ENCODE peak calls at places on chromosomes 1 and 21, in ten cellular contexts. One of them, this sample, is unnamed.

GRCh38 chr1:99996951-99997350 is 27.2 kb downstream of the SLC35A3 start:
- DNase-seq in SK-N-SH: no peak
- DNase-seq in upper lobe of left lung: no peak
- DNase-seq in esophagus muscularis mucosa: no peak
- DNase-seq in stomach: no peak
- DNase-seq in sigmoid colon: no peak
- DNase-seq in A549: no peak
- DNase-seq in K562: no peak
- DNase-seq in tibial nerve: no peak
- DNase-seq in HepG2: no peak
- DNase-seq in this sample: no peak

GRCh38 chr1:77412069-77412793 is 130.4 kb downstream of the AK5 start:
- DNase-seq in HepG2: no peak
- DNase-seq in K562: no peak
- DNase-seq in esophagus muscularis mucosa: no peak
- DNase-seq in upper lobe of left lung: no peak
- DNase-seq in sigmoid colon: no peak
- DNase-seq in stomach: no peak
- DNase-seq in A549: peak
- DNase-seq in SK-N-SH: no peak
- DNase-seq in tibial nerve: no peak
- DNase-seq in this sample: no peak

GRCh38 chr1:66240491-66241484 is 293.2 kb upstream of the SGIP1 start:
- DNase-seq in tibial nerve: no peak
- DNase-seq in HepG2: no peak
- DNase-seq in A549: no peak
- DNase-seq in SK-N-SH: no peak
- DNase-seq in sigmoid colon: no peak
- DNase-seq in K562: no peak
- DNase-seq in esophagus muscularis mucosa: no peak
- DNase-seq in stomach: no peak
- DNase-seq in upper lobe of left lung: no peak
- DNase-seq in this sample: no peak

GRCh38 chr21:42262826-42263225 is 43.9 kb downstream of the ABCG1 start:
- DNase-seq in stomach: peak
- DNase-seq in HepG2: peak
- DNase-seq in K562: no peak
- DNase-seq in esophagus muscularis mucosa: no peak
- DNase-seq in A549: peak
- DNase-seq in tibial nerve: no peak
- DNase-seq in upper lobe of left lung: peak
- DNase-seq in sigmoid colon: peak
- DNase-seq in SK-N-SH: peak
- DNase-seq in this sample: peak

GRCh38 chr1:30471307-30471706 is 252.1 kb downstream of the MATN1 start:
- DNase-seq in tibial nerve: no peak
- DNase-seq in SK-N-SH: no peak
- DNase-seq in sigmoid colon: no peak
- DNase-seq in stomach: no peak
- DNase-seq in upper lobe of left lung: no peak
- DNase-seq in K562: peak
- DNase-seq in A549: no peak
- DNase-seq in esophagus muscularis mucosa: no peak
- DNase-seq in HepG2: no peak
- DNase-seq in this sample: no peak

GRCh38 chr1:41662061-41662655 is 177.7 kb upstream of the EDN2 start:
- DNase-seq in upper lobe of left lung: peak
- DNase-seq in esophagus muscularis mucosa: no peak
- DNase-seq in HepG2: no peak
- DNase-seq in SK-N-SH: peak
- DNase-seq in K562: no peak
- DNase-seq in tibial nerve: no peak
- DNase-seq in stomach: peak
- DNase-seq in sigmoid colon: peak
- DNase-seq in A549: no peak
- DNase-seq in this sample: peak

GRCh38 chr1:232127190-232127589 is 500.6 kb downstream of the DISC1 start:
- DNase-seq in A549: peak
- DNase-seq in upper lobe of left lung: no peak
- DNase-seq in tibial nerve: no peak
- DNase-seq in SK-N-SH: no peak
- DNase-seq in stomach: no peak
- DNase-seq in esophagus muscularis mucosa: no peak
- DNase-seq in HepG2: no peak
- DNase-seq in K562: no peak
- DNase-seq in sigmoid colon: no peak
- DNase-seq in this sample: no peak

GRCh38 chr1:198245379-198245778 is 88.6 kb downstream of the NEK7 start:
- DNase-seq in SK-N-SH: no peak
- DNase-seq in HepG2: no peak
- DNase-seq in upper lobe of left lung: no peak
- DNase-seq in tibial nerve: no peak
- DNase-seq in A549: no peak
- DNase-seq in stomach: no peak
- DNase-seq in K562: no peak
- DNase-seq in sigmoid colon: no peak
- DNase-seq in esophagus muscularis mucosa: no peak
- DNase-seq in this sample: no peak

GRCh38 chr1:10862743-10863335 is 66.4 kb upstream of the CASZ1 start:
- DNase-seq in K562: no peak
- DNase-seq in esophagus muscularis mucosa: no peak
- DNase-seq in A549: no peak
- DNase-seq in stomach: no peak
- DNase-seq in sigmoid colon: no peak
- DNase-seq in upper lobe of left lung: no peak
- DNase-seq in tibial nerve: no peak
- DNase-seq in SK-N-SH: no peak
- DNase-seq in HepG2: no peak
- DNase-seq in this sample: no peak

GRCh38 chr1:17948594-17948993 is 159.0 kb upstream of the IGSF21 start:
- DNase-seq in stomach: no peak
- DNase-seq in A549: no peak
- DNase-seq in esophagus muscularis mucosa: no peak
- DNase-seq in K562: no peak
- DNase-seq in HepG2: no peak
- DNase-seq in SK-N-SH: no peak
- DNase-seq in tibial nerve: no peak
- DNase-seq in sigmoid colon: no peak
- DNase-seq in upper lobe of left lung: no peak
- DNase-seq in this sample: no peak

GRCh38 chr1:222286039-222286438 is 261.9 kb downstream of the HHIPL2 start:
- DNase-seq in SK-N-SH: no peak
- DNase-seq in sigmoid colon: no peak
- DNase-seq in HepG2: no peak
- DNase-seq in esophagus muscularis mucosa: no peak
- DNase-seq in stomach: no peak
- DNase-seq in upper lobe of left lung: no peak
- DNase-seq in tibial nerve: no peak
- DNase-seq in A549: no peak
- DNase-seq in K562: no peak
- DNase-seq in this sample: no peak

GRCh38 chr1:74356493-74356892 is 121.3 kb downstream of the TNNI3K start:
- DNase-seq in HepG2: peak
- DNase-seq in K562: no peak
- DNase-seq in esophagus muscularis mucosa: no peak
- DNase-seq in tibial nerve: no peak
- DNase-seq in stomach: no peak
- DNase-seq in A549: no peak
- DNase-seq in SK-N-SH: no peak
- DNase-seq in sigmoid colon: no peak
- DNase-seq in upper lobe of left lung: no peak
- DNase-seq in this sample: no peak

GRCh38 chr1:208433086-208433485 is 188.9 kb upstream of the PLXNA2 start:
- DNase-seq in SK-N-SH: no peak
- DNase-seq in stomach: no peak
- DNase-seq in tibial nerve: no peak
- DNase-seq in HepG2: no peak
- DNase-seq in esophagus muscularis mucosa: no peak
- DNase-seq in A549: no peak
- DNase-seq in sigmoid colon: no peak
- DNase-seq in upper lobe of left lung: no peak
- DNase-seq in K562: no peak
- DNase-seq in this sample: no peak

GRCh38 chr21:32240708-32241433 is 38.0 kb downstream of the MIS18A start:
- DNase-seq in K562: no peak
- DNase-seq in stomach: no peak
- DNase-seq in tibial nerve: no peak
- DNase-seq in sigmoid colon: no peak
- DNase-seq in upper lobe of left lung: no peak
- DNase-seq in esophagus muscularis mucosa: no peak
- DNase-seq in SK-N-SH: no peak
- DNase-seq in A549: no peak
- DNase-seq in HepG2: no peak
- DNase-seq in this sample: no peak

GRCh38 chr1:201877877-201878339 is 10.8 kb upstream of the SHISA4 start:
- DNase-seq in stomach: no peak
- DNase-seq in K562: peak
- DNase-seq in sigmoid colon: no peak
- DNase-seq in tibial nerve: no peak
- DNase-seq in esophagus muscularis mucosa: no peak
- DNase-seq in upper lobe of left lung: no peak
- DNase-seq in HepG2: peak
- DNase-seq in SK-N-SH: peak
- DNase-seq in A549: peak
- DNase-seq in this sample: no peak

GRCh38 chr1:99328171-99328570 is 63.9 kb downstream of the PLPPR4 start:
- DNase-seq in upper lobe of left lung: no peak
- DNase-seq in esophagus muscularis mucosa: no peak
- DNase-seq in SK-N-SH: no peak
- DNase-seq in HepG2: no peak
- DNase-seq in tibial nerve: no peak
- DNase-seq in stomach: no peak
- DNase-seq in A549: no peak
- DNase-seq in sigmoid colon: no peak
- DNase-seq in K562: no peak
- DNase-seq in this sample: no peak

GRCh38 chr1:175433586-175434267 is 241.2 kb upstream of the KIAA0040 start:
- DNase-seq in esophagus muscularis mucosa: no peak
- DNase-seq in tibial nerve: no peak
- DNase-seq in sigmoid colon: no peak
- DNase-seq in upper lobe of left lung: no peak
- DNase-seq in A549: no peak
- DNase-seq in SK-N-SH: no peak
- DNase-seq in K562: no peak
- DNase-seq in HepG2: no peak
- DNase-seq in stomach: no peak
- DNase-seq in this sample: no peak

DNA sequence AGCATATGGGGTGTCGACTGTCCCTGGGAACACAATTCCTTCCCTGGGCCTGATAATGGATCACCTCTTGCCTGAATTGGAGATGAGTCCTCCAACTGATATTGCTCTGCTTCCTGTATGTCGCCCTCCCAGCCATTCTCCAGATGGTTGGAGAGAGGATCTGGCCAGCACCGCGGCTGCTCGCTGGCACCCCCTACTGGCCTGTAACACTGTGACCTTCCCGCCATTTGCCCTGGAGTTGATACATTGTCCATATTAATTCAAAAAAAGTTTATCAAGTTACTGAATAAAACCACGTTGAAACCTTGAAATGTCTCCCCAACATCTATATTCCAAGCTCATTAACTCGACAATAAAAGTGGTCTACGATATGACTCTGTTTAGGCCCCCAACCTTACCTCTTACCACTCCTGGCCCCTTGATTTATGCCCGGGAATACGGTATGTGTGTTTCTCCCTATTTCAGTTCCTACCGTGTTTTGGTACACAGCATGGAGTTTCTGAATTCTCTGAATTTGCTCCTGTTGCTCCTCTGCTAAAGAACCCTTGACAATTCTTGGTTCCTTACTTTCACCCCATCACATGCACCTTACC is 241.8 kb upstream of the KIAA0040 start:
- DNase-seq in stomach: no peak
- DNase-seq in SK-N-SH: no peak
- DNase-seq in A549: no peak
- DNase-seq in K562: peak
- DNase-seq in upper lobe of left lung: no peak
- DNase-seq in tibial nerve: no peak
- DNase-seq in HepG2: no peak
- DNase-seq in sigmoid colon: no peak
- DNase-seq in esophagus muscularis mucosa: no peak
- DNase-seq in this sample: no peak
- TF ChIP-seq EP300 in stomach: no peak
- TF ChIP-seq EP300 in SK-N-SH: no peak
- TF ChIP-seq EP300 in A549: no peak
- TF ChIP-seq EP300 in K562: no peak
- TF ChIP-seq EP300 in upper lobe of left lung: no peak
- TF ChIP-seq EP300 in tibial nerve: no peak
- TF ChIP-seq EP300 in HepG2: no peak
- TF ChIP-seq EP300 in sigmoid colon: no peak
- TF ChIP-seq EP300 in esophagus muscularis mucosa: no peak
- TF ChIP-seq EP300 in this sample: no peak

GRCh38 chr1:243855616-243856318 is 5.7 kb upstream of the AKT3 start:
- DNase-seq in SK-N-SH: no peak
- DNase-seq in HepG2: no peak
- DNase-seq in A549: no peak
- DNase-seq in upper lobe of left lung: no peak
- DNase-seq in tibial nerve: no peak
- DNase-seq in K562: no peak
- DNase-seq in esophagus muscularis mucosa: no peak
- DNase-seq in stomach: no peak
- DNase-seq in sigmoid colon: no peak
- DNase-seq in this sample: no peak
- TF ChIP-seq EP300 in SK-N-SH: no peak
- TF ChIP-seq EP300 in HepG2: no peak
- TF ChIP-seq EP300 in A549: no peak
- TF ChIP-seq EP300 in upper lobe of left lung: no peak
- TF ChIP-seq EP300 in tibial nerve: no peak
- TF ChIP-seq EP300 in K562: no peak
- TF ChIP-seq EP300 in esophagus muscularis mucosa: no peak
- TF ChIP-seq EP300 in stomach: no peak
- TF ChIP-seq EP300 in sigmoid colon: no peak
- TF ChIP-seq EP300 in this sample: no peak

DNA sequence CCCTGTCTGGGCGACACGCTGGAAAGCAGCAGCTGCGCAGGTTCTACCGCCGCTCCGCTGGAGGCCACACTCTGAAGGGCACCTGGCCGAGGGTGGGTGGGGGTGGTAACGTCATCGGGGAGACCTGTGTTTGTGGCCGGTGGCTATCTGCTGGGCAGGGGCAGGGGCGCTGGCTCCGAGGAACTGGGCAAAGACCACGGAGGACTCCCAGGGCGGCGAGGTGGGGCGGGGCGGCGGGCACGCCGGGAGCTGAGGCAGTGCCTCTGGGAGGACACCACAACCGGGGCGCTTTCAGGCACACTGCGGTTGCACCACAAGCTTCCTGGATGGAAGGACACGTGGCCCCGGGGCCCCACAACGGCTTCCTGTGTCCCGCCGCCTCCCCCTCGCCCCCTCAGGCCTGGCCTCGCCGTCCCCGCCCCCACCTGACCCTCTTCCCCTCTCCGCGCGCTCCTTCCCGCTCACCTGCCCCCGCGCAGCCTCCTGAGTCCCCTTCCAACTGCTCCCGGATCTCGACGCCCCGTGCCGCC is 3.3 kb upstream of the DENND2D start:
- DNase-seq in HepG2: no peak
- DNase-seq in upper lobe of left lung: peak
- DNase-seq in esophagus muscularis mucosa: peak
- DNase-seq in sigmoid colon: peak
- DNase-seq in tibial nerve: peak
- DNase-seq in SK-N-SH: peak
- DNase-seq in K562: no peak
- DNase-seq in stomach: peak
- DNase-seq in A549: no peak
- DNase-seq in this sample: peak
- TF ChIP-seq EP300 in HepG2: no peak
- TF ChIP-seq EP300 in upper lobe of left lung: no peak
- TF ChIP-seq EP300 in esophagus muscularis mucosa: no peak
- TF ChIP-seq EP300 in sigmoid colon: no peak
- TF ChIP-seq EP300 in tibial nerve: no peak
- TF ChIP-seq EP300 in SK-N-SH: no peak
- TF ChIP-seq EP300 in K562: no peak
- TF ChIP-seq EP300 in stomach: no peak
- TF ChIP-seq EP300 in A549: no peak
- TF ChIP-seq EP300 in this sample: no peak

GRCh38 chr1:228000416-228000815 is 6.4 kb upstream of the WNT3A start:
- DNase-seq in esophagus muscularis mucosa: no peak
- DNase-seq in HepG2: no peak
- DNase-seq in stomach: peak
- DNase-seq in SK-N-SH: no peak
- DNase-seq in tibial nerve: no peak
- DNase-seq in sigmoid colon: peak
- DNase-seq in A549: no peak
- DNase-seq in K562: no peak
- DNase-seq in upper lobe of left lung: no peak
- DNase-seq in this sample: no peak
- TF ChIP-seq EP300 in esophagus muscularis mucosa: no peak
- TF ChIP-seq EP300 in HepG2: no peak
- TF ChIP-seq EP300 in stomach: no peak
- TF ChIP-seq EP300 in SK-N-SH: no peak
- TF ChIP-seq EP300 in tibial nerve: no peak
- TF ChIP-seq EP300 in sigmoid colon: no peak
- TF ChIP-seq EP300 in A549: no peak
- TF ChIP-seq EP300 in K562: no peak
- TF ChIP-seq EP300 in upper lobe of left lung: no peak
- TF ChIP-seq EP300 in this sample: no peak